ENCODE peak calls at places on chromosomes 3 and 15, in eight cellular contexts. R is dorsolateral prefrontal cortex; G is nephron progenitor cell; T is ACHN; Q is AG08395; S is T-helper 2 cell; Z is stimulated activated CD4-positive, alpha-beta T cell treated with anti-CD3 and anti-CD28 coated beads, Interleukin-1b, Interleukin-23, amount 100 ng/mL, for 1 hour; P is cerebellum. E is an unnamed sample.

GRCh38 chr3:124273651-124274050 is 281.7 kb upstream of the ROPN1 start:
- DNase-seq in R (no peak), G (no peak), P (no peak), T (no peak), S (no peak), Z (no peak), Q (no peak), E (no peak)

GRCh38 chr15:70033109-70033508 is 64.6 kb downstream of the TLE3 start:
- DNase-seq in R (no peak), P (no peak), Z (no peak), S (no peak), T (no peak), Q (no peak), G (no peak), E (no peak)

GRCh38 chr15:83973816-83974215 is 261.8 kb upstream of the GOLGA6L4 start:
- DNase-seq in P (no peak), G (no peak), R (no peak), S (no peak), Z (no peak), T (no peak), Q (no peak), E (peak)

GRCh38 chr3:71195492-71195891 is 388.0 kb downstream of the FOXP1 start:
- DNase-seq in P (no peak), R (no peak), G (peak), Q (no peak), Z (no peak), T (no peak), S (no peak), E (peak)

GRCh38 chr15:92449476-92449875 is 55.8 kb downstream of the ST8SIA2 start:
- DNase-seq in R (no peak), S (no peak), Z (no peak), P (no peak), G (no peak), Q (no peak), T (no peak), E (peak)

GRCh38 chr15:50881121-50882048 is 27.1 kb upstream of the AP4E1 start:
- DNase-seq in S (no peak), R (no peak), P (no peak), G (no peak), T (peak), Z (no peak), Q (no peak), E (no peak)

GRCh38 chr15:55587321-55588069 is 650 bp downstream of the PYGO1 start:
- DNase-seq in Z (no peak), R (no peak), P (peak), G (peak), S (no peak), Q (peak), T (peak), E (peak)

GRCh38 chr3:45896956-45897355 is 10.6 kb downstream of the CCR9 start:
- DNase-seq in Z (no peak), Q (no peak), R (no peak), P (no peak), G (no peak), T (no peak), S (no peak), E (peak)

GRCh38 chr3:104642827-104643226 is 723.9 kb upstream of the ALCAM start:
- DNase-seq in T (no peak), Q (no peak), S (no peak), Z (no peak), P (no peak), R (no peak), G (no peak), E (no peak)

GRCh38 chr3:37924453-37924852 is 62.8 kb downstream of the CTDSPL start:
- DNase-seq in Z (no peak), R (no peak), T (no peak), S (no peak), G (no peak), Q (no peak), P (no peak), E (no peak)

GRCh38 chr3:31695280-31696008 is 162.7 kb downstream of the STT3B start:
- DNase-seq in T (no peak), S (no peak), G (no peak), R (no peak), P (no peak), Z (no peak), Q (no peak), E (peak)

GRCh38 chr3:46903341-46904302 is 26.1 kb downstream of the PTH1R start:
- DNase-seq in R (no peak), Z (no peak), T (peak), P (no peak), S (no peak), Q (peak), G (no peak), E (peak)

GRCh38 chr3:194212869-194213320 is 76.9 kb downstream of the HES1 start:
- DNase-seq in Z (no peak), S (no peak), G (peak), T (no peak), P (no peak), R (no peak), Q (no peak), E (no peak)

GRCh38 chr15:88989578-88989977 is 76.4 kb upstream of the MFGE8 start:
- DNase-seq in P (no peak), G (no peak), R (no peak), S (no peak), Z (no peak), Q (peak), T (peak), E (peak)

GRCh38 chr15:83053151-83053550 is 13.9 kb downstream of the BTBD1 start:
- DNase-seq in Z (no peak), T (peak), P (no peak), G (no peak), Q (peak), R (no peak), S (no peak), E (peak)

GRCh38 chr3:101643861-101644613 is 32.9 kb downstream of the ZBTB11 start:
- DNase-seq in Q (peak), G (no peak), R (no peak), T (peak), S (peak), Z (no peak), P (no peak), E (peak)

GRCh38 chr3:179304605-179305004 is 18.2 kb upstream of the ZNF639 start:
- DNase-seq in R (no peak), Z (no peak), P (no peak), Q (no peak), T (peak), S (no peak), G (no peak), E (no peak)

GRCh38 chr3:147630921-147631320 is 221.8 kb downstream of the ZIC1 start:
- DNase-seq in Q (no peak), Z (no peak), R (no peak), P (no peak), G (no peak), S (no peak), T (no peak), E (no peak)

GRCh38 chr3:150072576-150072975 is 101.9 kb upstream of the PFN2 start:
- DNase-seq in Z (no peak), S (no peak), T (no peak), G (no peak), Q (no peak), P (no peak), R (no peak), E (no peak)

GRCh38 chr3:179179979-179180758 is 32.0 kb downstream of the PIK3CA start:
- DNase-seq in G (no peak), P (no peak), T (no peak), Q (no peak), Z (no peak), S (no peak), R (no peak), E (no peak)

GRCh38 chr3:52227766-52228165 is 2.3 kb upstream of the TLR9 start:
- DNase-seq in S (no peak), T (no peak), Z (no peak), Q (no peak), G (no peak), P (no peak), R (no peak), E (no peak)

GRCh38 chr3:132253262-132253878 is 63.8 kb upstream of the ACP3 start:
- DNase-seq in S (no peak), Q (peak), Z (no peak), G (peak), P (peak), R (no peak), T (peak), E (peak)

GRCh38 chr15:99275525-99276128 is 24.3 kb downstream of the LRRC28 start:
- DNase-seq in T (no peak), P (no peak), R (no peak), G (no peak), S (no peak), Z (no peak), Q (no peak), E (no peak)